ENCODE peak calls at places on chromosome 20, in seven cellular contexts. J is fibroblast of lung; C is stomach; W is prostate gland; E is lung; Q is CD4-positive, CD25-positive, alpha-beta regulatory T cell; H is transverse colon. D is an unnamed sample.

GRCh38 chr20:11473971-11474370 is 443.7 kb upstream of the BTBD3 start:
- DNase-seq in J (no peak), C (no peak), W (no peak), E (no peak), Q (no peak), H (no peak), D (no peak)

GRCh38 chr20:37670426-37670825 is 23.4 kb upstream of the CTNNBL1 start:
- DNase-seq in J (no peak), C (no peak), W (no peak), E (no peak), Q (no peak), H (peak; percentile 11), D (peak; percentile 26)

GRCh38 chr20:51598581-51598980 is 56.1 kb upstream of the NFATC2 start:
- DNase-seq in J (no peak), C (no peak), W (no peak), E (no peak), Q (no peak), H (no peak), D (no peak)

GRCh38 chr20:41086402-41087324 is 50.7 kb upstream of the PLCG1 start:
- DNase-seq in J (no peak), C (no peak), W (peak; percentile 33), E (no peak), Q (no peak), H (no peak), D (peak; percentile 67)

GRCh38 chr20:917416-917815 is 1.3 kb upstream of the ANGPT4 start:
- DNase-seq in J (no peak), C (no peak), W (no peak), E (no peak), Q (no peak), H (no peak), D (no peak)

GRCh38 chr20:37881601-37882343 is 21.2 kb upstream of the VSTM2L start:
- DNase-seq in J (no peak), C (no peak), W (no peak), E (no peak), Q (no peak), H (no peak), D (no peak)

GRCh38 chr20:18718129-18718528 is 95.5 kb upstream of the SCP2D1 start:
- DNase-seq in J (no peak), C (no peak), W (no peak), E (no peak), Q (no peak), H (no peak), D (no peak)

GRCh38 chr20:19371112-19371511 is 158.7 kb downstream of the SLC24A3 start:
- DNase-seq in J (no peak), C (no peak), W (no peak), E (no peak), Q (no peak), H (no peak), D (no peak)

GRCh38 chr20:29079769-29080690 is 2177.4 kb upstream of the DEFB115 start:
- DNase-seq in J (peak; percentile 64), C (no peak), W (peak; percentile 66), E (no peak), Q (no peak), H (no peak), D (no peak)

GRCh38 chr20:46060301-46060881 is 29.4 kb downstream of the NCOA5 start:
- DNase-seq in J (no peak), C (no peak), W (no peak), E (no peak), Q (peak; percentile 34), H (no peak), D (no peak)

GRCh38 chr20:3162080-3162611 is 2.5 kb upstream of the FASTKD5 start:
- DNase-seq in J (no peak), C (peak; percentile 42), W (no peak), E (no peak), Q (no peak), H (no peak), D (no peak)

GRCh38 chr20:48679603-48680002 is 148.2 kb downstream of the PREX1 start:
- DNase-seq in J (no peak), C (no peak), W (no peak), E (no peak), Q (no peak), H (peak; percentile 88), D (no peak)

GRCh38 chr20:46050444-46050843 is 21.4 kb downstream of the SLC12A5 start:
- DNase-seq in J (no peak), C (no peak), W (no peak), E (no peak), Q (no peak), H (no peak), D (no peak)

GRCh38 chr20:12023169-12023795 is 105.6 kb downstream of the BTBD3 start:
- DNase-seq in J (no peak), C (no peak), W (no peak), E (no peak), Q (no peak), H (no peak), D (no peak)

GRCh38 chr20:61460261-61461047 is 208.4 kb downstream of the CDH4 start:
- DNase-seq in J (no peak), C (no peak), W (no peak), E (no peak), Q (no peak), H (no peak), D (no peak)

GRCh38 chr20:7015257-7015656 is 247.8 kb downstream of the BMP2 start:
- DNase-seq in J (no peak), C (no peak), W (no peak), E (peak; percentile 34), Q (no peak), H (no peak), D (no peak)

GRCh38 chr20:6311841-6312655 is 189.2 kb upstream of the FERMT1 start:
- DNase-seq in J (no peak), C (no peak), W (no peak), E (no peak), Q (no peak), H (no peak), D (no peak)

GRCh38 chr20:4951299-4951698 is 50.0 kb downstream of the SLC23A2 start:
- DNase-seq in J (peak; percentile 83), C (no peak), W (no peak), E (no peak), Q (no peak), H (no peak), D (no peak)

GRCh38 chr20:56412473-56412790 is 372 bp downstream of the CASS4 start:
- DNase-seq in J (no peak), C (no peak), W (no peak), E (no peak), Q (no peak), H (no peak), D (no peak)

GRCh38 chr20:59701236-59701635 is 96.9 kb downstream of the PHACTR3 start:
- DNase-seq in J (no peak), C (no peak), W (no peak), E (no peak), Q (no peak), H (no peak), D (no peak)

GRCh38 chr20:49729780-49730179 is 16.1 kb upstream of the B4GALT5 start:
- DNase-seq in J (no peak), C (no peak), W (no peak), E (no peak), Q (no peak), H (no peak), D (no peak)

GRCh38 chr20:436476-436875 is 25.9 kb downstream of the TBC1D20 start:
- DNase-seq in J (no peak), C (no peak), W (no peak), E (no peak), Q (no peak), H (no peak), D (no peak)

GRCh38 chr20:44460795-44461141 is 14.9 kb upstream of the TTPAL start:
- DNase-seq in J (peak; percentile 64), C (no peak), W (no peak), E (no peak), Q (peak; percentile 21), H (no peak), D (no peak)
- H3K4me3 ChIP-seq in J (no peak overlapping the region), C (no peak overlapping the region), W (no peak overlapping the region), E (no peak overlapping the region), Q (no peak overlapping the region), H (no peak overlapping the region), D (no peak overlapping the region)

GRCh38 chr20:53872561-53873248 is 197.7 kb downstream of the BCAS1 start:
- DNase-seq in J (peak; percentile 41), C (no peak), W (no peak), E (no peak), Q (peak; percentile 74), H (no peak), D (no peak)

GRCh38 chr20:53874706-53875105 is 195.7 kb downstream of the BCAS1 start:
- DNase-seq in J (no peak), C (no peak), W (no peak), E (no peak), Q (no peak), H (no peak), D (no peak)

GRCh38 chr20:53874104-53874503 is 196.3 kb downstream of the BCAS1 start:
- DNase-seq in J (no peak), C (no peak), W (no peak), E (no peak), Q (no peak), H (no peak), D (no peak)

GRCh38 chr20:53872081-53872541 is 198.3 kb downstream of the BCAS1 start:
- DNase-seq in J (peak; percentile 23), C (no peak), W (no peak), E (no peak), Q (peak; percentile 61), H (no peak), D (no peak)

GRCh38 chr20:53873249-53873642 is 197.1 kb downstream of the BCAS1 start:
- DNase-seq in J (no peak), C (no peak), W (no peak), E (no peak), Q (no peak), H (no peak), D (no peak)
- H3K27ac ChIP-seq in J (no peak overlapping the region), C (peak overlapping the region; percentile 13), W (peak overlapping the region; percentile 37), E (no peak overlapping the region), Q (peak overlapping the region; percentile 81), H (peak overlapping the region; percentile 82), D (no peak overlapping the region)

GRCh38 chr20:53929974-53930650 is 140.3 kb downstream of the BCAS1 start:
- DNase-seq in J (no peak), C (no peak), W (no peak), E (no peak), Q (no peak), H (no peak), D (no peak)
- H3K4me3 ChIP-seq in J (no peak overlapping the region), C (no peak overlapping the region), W (no peak overlapping the region), E (no peak overlapping the region), Q (no peak overlapping the region), H (no peak overlapping the region), D (no peak overlapping the region)

GRCh38 chr20:47365023-47365764 is 8.7 kb upstream of the ZMYND8 start:
- DNase-seq in J (no peak), C (no peak), W (no peak), E (no peak), Q (no peak), H (no peak), D (no peak)

GRCh38 chr20:47368301-47368700 is 11.8 kb upstream of the ZMYND8 start:
- DNase-seq in J (no peak), C (no peak), W (no peak), E (no peak), Q (no peak), H (no peak), D (no peak)

GRCh38 chr20:47373206-47373722 is 16.8 kb upstream of the ZMYND8 start:
- DNase-seq in J (no peak), C (no peak), W (no peak), E (no peak), Q (no peak), H (no peak), D (no peak)

GRCh38 chr20:47370214-47370613 is 13.7 kb upstream of the ZMYND8 start:
- DNase-seq in J (no peak), C (no peak), W (no peak), E (no peak), Q (no peak), H (no peak), D (no peak)

GRCh38 chr20:47370850-47371782 is 14.6 kb upstream of the ZMYND8 start:
- DNase-seq in J (no peak), C (no peak), W (no peak), E (no peak), Q (no peak), H (no peak), D (no peak)
- H3K27ac ChIP-seq in J (no peak overlapping the region), C (no peak overlapping the region), W (no peak overlapping the region), E (no peak overlapping the region), Q (no peak overlapping the region), H (no peak overlapping the region), D (no peak overlapping the region)

D was measured in SK-N-MC.